ENCODE peak calls at places on chromosomes 1 and 21, in four cellular contexts. R is HL-60, Z is GM12878, U is K562. G is an unnamed sample.

GRCh38 chr1:40849801-40850592 is 12.2 kb downstream of the CITED4 start:
- DNase-seq in R (peak), Z (peak), U (peak), G (peak)

GRCh38 chr1:40539338-40539737 is 7.9 kb downstream of the ZNF684 start:
- DNase-seq in R (peak), Z (no peak), U (no peak), G (no peak)

GRCh38 chr1:152972196-152972886 is 1.9 kb downstream of the SPRR4 start:
- DNase-seq in R (no peak), Z (no peak), U (no peak), G (no peak)

GRCh38 chr21:46544003-46544402 is 60.9 kb downstream of the S100B start:
- DNase-seq in R (no peak), Z (no peak), U (no peak), G (no peak)

GRCh38 chr21:41601573-41602371 is 93.8 kb upstream of the TMPRSS2 start:
- DNase-seq in R (no peak), Z (peak), U (no peak), G (no peak)

GRCh38 chr1:198528376-198528775 is 12.1 kb downstream of the ATP6V1G3 start:
- DNase-seq in R (no peak), Z (no peak), U (no peak), G (no peak)

GRCh38 chr1:55813619-55814018 is 598.5 kb upstream of the USP24 start:
- DNase-seq in R (no peak), Z (no peak), U (no peak), G (no peak)

GRCh38 chr1:59976194-59977074 is 49.9 kb upstream of the CYP2J2 start:
- DNase-seq in R (peak), Z (no peak), U (peak), G (peak)

GRCh38 chr1:232574867-232575523 is 54.9 kb downstream of the SIPA1L2 start:
- DNase-seq in R (no peak), Z (no peak), U (no peak), G (no peak)

GRCh38 chr1:61121631-61122030 is 39.3 kb downstream of the NFIA start:
- DNase-seq in R (no peak), Z (no peak), U (no peak), G (no peak)

GRCh38 chr1:44549491-44549890 is 124.8 kb downstream of the TMEM53 start:
- DNase-seq in R (no peak), Z (no peak), U (no peak), G (no peak)

GRCh38 chr1:224929335-224930237 is at the start of gene DNAH14:
- DNase-seq in R (peak), Z (no peak), U (peak), G (peak)

GRCh38 chr1:160244209-160244608 is 18.1 kb downstream of the DCAF8 start:
- DNase-seq in R (no peak), Z (no peak), U (no peak), G (no peak)

GRCh38 chr1:6603424-6603850 is 768 bp upstream of the KLHL21 start:
- DNase-seq in R (peak), Z (no peak), U (no peak), G (no peak)

GRCh38 chr21:20330652-20331051 is 667.6 kb upstream of the NCAM2 start:
- DNase-seq in R (no peak), Z (no peak), U (no peak), G (no peak)

GRCh38 chr1:186519981-186520380 is 59.1 kb upstream of the PDC start:
- DNase-seq in R (no peak), Z (no peak), U (no peak), G (no peak)

GRCh38 chr1:78104322-78104721 is 58.6 kb downstream of the GIPC2 start:
- DNase-seq in R (no peak), Z (no peak), U (no peak), G (no peak)

GRCh38 chr1:9589144-9589718 is 520 bp downstream of the TMEM201 start:
- DNase-seq in R (peak), Z (no peak), U (no peak), G (peak)

GRCh38 chr21:39885119-39885848 is 18.0 kb downstream of the PCP4 start:
- DNase-seq in R (no peak), Z (no peak), U (no peak), G (no peak)

GRCh38 chr21:41605178-41605933 is 97.4 kb upstream of the TMPRSS2 start:
- DNase-seq in R (no peak), Z (no peak), U (no peak), G (no peak)

GRCh38 chr1:9020325-9020724 is 5.9 kb downstream of the SLC2A7 start:
- DNase-seq in R (no peak), Z (no peak), U (no peak), G (no peak)

GRCh38 chr1:30527511-30528140 is 195.8 kb downstream of the MATN1 start:
- DNase-seq in R (no peak), Z (no peak), U (no peak), G (no peak)

GRCh38 chr1:54577612-54578011 is 29.6 kb downstream of the ACOT11 start:
- DNase-seq in R (peak), Z (no peak), U (no peak), G (no peak)

GRCh38 chr1:206915085-206915735 is 6.5 kb downstream of the FCMR start:
- DNase-seq in R (no peak), Z (no peak), U (no peak), G (no peak)

GRCh38 chr1:164735315-164736052 is 176.5 kb downstream of the PBX1 start:
- DNase-seq in R (no peak), Z (no peak), U (peak), G (no peak)

GRCh38 chr21:17612565-17613241 is at the start of gene BTG3:
- DNase-seq in R (peak), Z (no peak), U (peak), G (peak)

GRCh38 chr1:226988337-226988672 is 48.2 kb downstream of the COQ8A start:
- DNase-seq in R (peak), Z (no peak), U (no peak), G (no peak)

GRCh38 chr1:206029484-206029883 is 5.8 kb upstream of the CTSE start:
- DNase-seq in R (no peak), Z (no peak), U (no peak), G (no peak)

GRCh38 chr1:154895779-154896178 is 25.7 kb upstream of the KCNN3 start:
- DNase-seq in R (no peak), Z (no peak), U (peak), G (no peak)

GRCh38 chr21:42218836-42219605 is at the start of gene ABCG1:
- DNase-seq in R (no peak), Z (no peak), U (peak), G (no peak)

GRCh38 chr1:44290250-44291094 is 64.6 kb downstream of the ERI3 start:
- DNase-seq in R (no peak), Z (no peak), U (peak), G (no peak)

GRCh38 chr1:203692565-203693470 is 66.2 kb downstream of the ATP2B4 start:
- DNase-seq in R (no peak), Z (no peak), U (peak), G (no peak)

GRCh38 chr1:47587891-47588582 is 150.2 kb downstream of the FOXD2 start:
- DNase-seq in R (no peak), Z (no peak), U (no peak), G (no peak)

GRCh38 chr1:234108921-234109320 is 204.4 kb downstream of the SLC35F3 start:
- DNase-seq in R (no peak), Z (no peak), U (no peak), G (no peak)
- TF ChIP-seq SPI1 in R (no peak), Z (no peak), U (no peak), G (no peak)

GRCh38 chr1:42179275-42179674 is 14.7 kb upstream of the GUCA2A start:
- DNase-seq in R (no peak), Z (no peak), U (no peak), G (no peak)
- TF ChIP-seq POLR2AphosphoS5 in R (no peak), Z (no peak), U (no peak), G (no peak)

GRCh38 chr1:109763646-109764415 is at the start of gene EPS8L3:
- DNase-seq in R (no peak), Z (no peak), U (no peak), G (no peak)

GRCh38 chr1:109761227-109762038 is 2.3 kb downstream of the EPS8L3 start:
- DNase-seq in R (no peak), Z (no peak), U (no peak), G (no peak)

GRCh38 chr1:109762039-109762585 is 1.6 kb downstream of the EPS8L3 start:
- DNase-seq in R (no peak), Z (no peak), U (no peak), G (no peak)

GRCh38 chr1:109764561-109765482 is 1.1 kb upstream of the EPS8L3 start:
- DNase-seq in R (no peak), Z (no peak), U (no peak), G (no peak)

GRCh38 chr1:109762821-109763645 is 690 bp downstream of the EPS8L3 start:
- DNase-seq in R (peak), Z (no peak), U (peak), G (no peak)
- TF ChIP-seq SPI1 in R (peak), Z (peak), U (peak), G (peak)

DNA sequence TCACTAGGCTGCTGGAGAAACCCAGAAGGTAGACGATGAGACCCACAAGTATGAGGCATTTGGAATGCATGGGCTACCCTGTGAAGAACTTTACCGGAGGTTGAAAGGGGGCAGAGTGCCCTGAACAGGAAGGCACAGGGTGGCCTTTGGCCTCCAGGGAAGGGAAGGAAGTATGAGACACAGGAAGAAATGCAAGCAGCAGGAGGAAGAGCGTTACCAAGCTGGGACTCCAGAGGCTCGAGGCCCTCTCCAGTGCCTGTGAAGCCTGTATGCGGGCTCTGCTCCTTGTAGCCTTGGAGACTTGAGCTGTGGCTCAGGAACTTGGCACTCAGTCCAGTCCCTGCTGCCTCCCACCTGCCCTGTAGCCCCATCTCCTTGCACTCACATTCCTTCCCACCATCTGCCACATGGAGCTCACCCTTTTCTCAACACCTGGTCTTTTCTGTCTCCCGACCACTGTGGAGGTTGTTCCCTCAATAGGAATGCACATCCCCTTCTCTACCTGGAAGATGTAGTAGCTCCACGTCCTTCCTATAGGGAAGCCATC is 33.5 kb upstream of the RNF19B start:
- DNase-seq in R (peak), Z (no peak), U (no peak), G (no peak)
- TF ChIP-seq POLR2AphosphoS5 in R (no peak), Z (no peak), U (no peak), G (no peak)

GRCh38 chr1:235972316-235973090 is 92.4 kb downstream of the NID1 start:
- DNase-seq in R (peak), Z (no peak), U (no peak), G (no peak)
- TF ChIP-seq SPI1 in R (peak), Z (no peak), U (no peak), G (peak)

DNA sequence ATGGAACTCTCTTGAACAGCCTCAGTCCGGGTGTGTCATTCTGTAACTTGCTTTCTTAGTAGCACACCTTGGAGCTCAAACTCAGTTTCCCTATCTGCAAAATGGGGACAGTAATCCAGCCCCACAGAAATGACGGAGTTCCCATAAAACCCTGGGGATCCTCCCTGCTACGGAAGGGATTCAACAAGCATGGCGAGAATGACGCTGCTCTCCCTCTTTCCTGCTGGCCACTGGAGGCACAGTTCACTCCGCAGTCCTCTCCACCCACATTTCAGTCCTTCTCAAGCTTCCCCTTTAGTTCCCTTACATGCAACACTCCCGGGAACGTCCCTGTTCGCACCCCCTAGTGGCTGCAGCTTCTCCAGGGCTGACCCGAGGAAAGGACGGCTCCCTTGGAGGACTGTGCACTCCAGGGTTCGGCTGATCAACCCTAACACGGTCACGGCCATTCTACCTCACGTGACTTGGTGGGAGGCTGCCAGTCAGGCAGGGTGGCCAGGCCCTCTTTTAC is 20.6 kb downstream of the RUNX3 start:
- DNase-seq in R (no peak), Z (no peak), U (peak), G (no peak)
- TF ChIP-seq POLR2AphosphoS5 in R (no peak), Z (peak), U (no peak), G (no peak)

GRCh38 chr1:210195635-210196160 is 36.9 kb upstream of the SERTAD4 start:
- DNase-seq in R (no peak), Z (no peak), U (no peak), G (no peak)
- TF ChIP-seq SPI1 in R (no peak), Z (no peak), U (no peak), G (no peak)

DNA sequence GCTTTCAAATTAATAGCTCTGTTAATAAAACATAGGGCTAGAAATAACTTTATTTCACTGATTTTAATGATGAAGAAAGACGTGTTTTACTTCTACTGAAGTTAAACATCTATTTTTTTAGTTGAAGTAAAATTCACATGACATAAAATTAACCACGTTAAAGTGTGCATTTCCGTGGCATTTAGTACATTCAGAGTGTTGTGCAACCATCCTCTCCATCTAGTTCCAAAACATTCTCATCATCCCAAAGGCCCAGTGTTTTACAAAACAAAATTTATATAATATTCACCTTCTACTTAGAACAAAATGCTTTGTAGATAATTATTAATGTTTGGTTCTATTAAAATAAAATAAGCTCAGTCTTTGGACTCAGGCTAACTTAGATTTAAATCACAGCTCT is 108.5 kb upstream of the GNG12 start:
- DNase-seq in R (no peak), Z (no peak), U (no peak), G (no peak)
- TF ChIP-seq POLR2AphosphoS5 in R (no peak), Z (no peak), U (no peak), G (no peak)

DNA sequence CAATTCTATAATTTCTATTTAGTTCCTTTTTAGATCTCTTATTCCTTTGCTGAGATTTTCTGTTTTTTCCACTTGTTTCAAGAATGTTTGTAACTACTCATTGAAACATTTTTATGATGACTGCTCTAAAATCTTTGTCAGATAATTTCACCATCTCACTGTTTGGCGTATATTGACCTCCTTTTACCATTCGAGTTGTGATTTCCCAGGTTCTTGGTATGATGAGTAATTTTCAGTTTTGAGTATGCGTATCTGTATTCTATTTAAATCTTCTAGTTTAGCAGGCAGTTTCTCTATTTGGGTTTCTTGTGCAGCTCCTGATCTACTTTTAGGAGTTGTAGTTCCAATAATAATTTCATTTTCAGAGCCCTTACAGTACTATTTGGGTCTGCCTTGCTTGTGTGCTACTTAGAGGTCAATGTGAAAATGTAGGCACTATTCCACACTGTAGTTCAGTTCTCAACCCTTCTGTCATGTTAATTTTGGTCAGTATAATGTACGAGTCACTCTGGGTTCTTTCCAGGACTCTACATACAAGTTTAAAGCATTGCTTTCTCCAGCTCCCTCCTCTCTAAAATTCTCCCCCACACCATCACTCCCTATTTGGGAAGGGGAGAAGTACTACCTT is 115.5 kb downstream of the ACBD6 start:
- DNase-seq in R (no peak), Z (no peak), U (no peak), G (no peak)
- TF ChIP-seq SPI1 in R (no peak), Z (no peak), U (no peak), G (no peak)

GRCh38 chr1:234604393-234604725 is 5.6 kb downstream of the IRF2BP2 start:
- DNase-seq in R (no peak), Z (no peak), U (no peak), G (no peak)

GRCh38 chr1:234602334-234603220 is 7.4 kb downstream of the IRF2BP2 start:
- DNase-seq in R (peak), Z (no peak), U (peak), G (no peak)

GRCh38 chr1:234604726-234605492 is 5.1 kb downstream of the IRF2BP2 start:
- DNase-seq in R (peak), Z (no peak), U (peak), G (no peak)

GRCh38 chr1:234605493-234605982 is 4.4 kb downstream of the IRF2BP2 start:
- DNase-seq in R (no peak), Z (no peak), U (no peak), G (no peak)

GRCh38 chr1:234603221-234604204 is 6.5 kb downstream of the IRF2BP2 start:
- DNase-seq in R (peak), Z (no peak), U (no peak), G (no peak)
- TF ChIP-seq POLR2AphosphoS5 in R (no peak), Z (no peak), U (no peak), G (peak)

G was measured in GM12891.